ENCODE peak calls at places on chromosomes 12 and 14, in ten cellular contexts. One of them, this sample, is unnamed.

GRCh38 chr14:75182820-75183219 is 6.4 kb upstream of the TMED10 start:
- DNase-seq in SW 1271: no peak
- DNase-seq in activated CD8-positive, alpha-beta memory T cell treated with anti-CD3 and anti-CD28 coated beads for 1 hour: no peak
- DNase-seq in fibroblast of lung: peak
- DNase-seq in H54: no peak
- DNase-seq in HS-5: peak
- DNase-seq in bronchial epithelial cell: peak
- DNase-seq in lower lobe of right lung: no peak
- DNase-seq in lung microvascular endothelial cell: no peak
- DNase-seq in fibroblast of the conjunctiva: peak
- DNase-seq in this sample: no peak

GRCh38 chr14:60760648-60761364 is 26.2 kb downstream of the MNAT1 start:
- DNase-seq in lung microvascular endothelial cell: no peak
- DNase-seq in lower lobe of right lung: no peak
- DNase-seq in HS-5: no peak
- DNase-seq in fibroblast of the conjunctiva: no peak
- DNase-seq in bronchial epithelial cell: peak
- DNase-seq in SW 1271: no peak
- DNase-seq in H54: no peak
- DNase-seq in activated CD8-positive, alpha-beta memory T cell treated with anti-CD3 and anti-CD28 coated beads for 1 hour: no peak
- DNase-seq in fibroblast of lung: no peak
- DNase-seq in this sample: no peak

GRCh38 chr12:104686196-104686595 is 229.4 kb downstream of the CHST11 start:
- DNase-seq in bronchial epithelial cell: peak
- DNase-seq in H54: peak
- DNase-seq in lung microvascular endothelial cell: peak
- DNase-seq in HS-5: peak
- DNase-seq in lower lobe of right lung: no peak
- DNase-seq in fibroblast of lung: peak
- DNase-seq in activated CD8-positive, alpha-beta memory T cell treated with anti-CD3 and anti-CD28 coated beads for 1 hour: no peak
- DNase-seq in SW 1271: no peak
- DNase-seq in fibroblast of the conjunctiva: no peak
- DNase-seq in this sample: no peak

GRCh38 chr12:52969828-52970569 is 21.1 kb downstream of the KRT18 start:
- DNase-seq in fibroblast of lung: no peak
- DNase-seq in lower lobe of right lung: no peak
- DNase-seq in activated CD8-positive, alpha-beta memory T cell treated with anti-CD3 and anti-CD28 coated beads for 1 hour: no peak
- DNase-seq in H54: no peak
- DNase-seq in SW 1271: no peak
- DNase-seq in lung microvascular endothelial cell: no peak
- DNase-seq in fibroblast of the conjunctiva: no peak
- DNase-seq in bronchial epithelial cell: no peak
- DNase-seq in HS-5: no peak
- DNase-seq in this sample: no peak

GRCh38 chr14:50064993-50065392 is 51.4 kb downstream of the VCPKMT start:
- DNase-seq in lower lobe of right lung: no peak
- DNase-seq in SW 1271: no peak
- DNase-seq in activated CD8-positive, alpha-beta memory T cell treated with anti-CD3 and anti-CD28 coated beads for 1 hour: no peak
- DNase-seq in fibroblast of lung: peak
- DNase-seq in bronchial epithelial cell: peak
- DNase-seq in HS-5: no peak
- DNase-seq in fibroblast of the conjunctiva: no peak
- DNase-seq in H54: no peak
- DNase-seq in lung microvascular endothelial cell: no peak
- DNase-seq in this sample: no peak

GRCh38 chr12:90515199-90516175 is 439.5 kb downstream of the CCER1 start:
- DNase-seq in lung microvascular endothelial cell: no peak
- DNase-seq in bronchial epithelial cell: peak
- DNase-seq in lower lobe of right lung: no peak
- DNase-seq in HS-5: peak
- DNase-seq in fibroblast of lung: peak
- DNase-seq in SW 1271: no peak
- DNase-seq in H54: no peak
- DNase-seq in fibroblast of the conjunctiva: no peak
- DNase-seq in activated CD8-positive, alpha-beta memory T cell treated with anti-CD3 and anti-CD28 coated beads for 1 hour: no peak
- DNase-seq in this sample: no peak

GRCh38 chr12:99390707-99391106 is 256.8 kb upstream of the GARIN6 start:
- DNase-seq in fibroblast of the conjunctiva: no peak
- DNase-seq in lung microvascular endothelial cell: no peak
- DNase-seq in activated CD8-positive, alpha-beta memory T cell treated with anti-CD3 and anti-CD28 coated beads for 1 hour: no peak
- DNase-seq in HS-5: no peak
- DNase-seq in fibroblast of lung: no peak
- DNase-seq in bronchial epithelial cell: no peak
- DNase-seq in lower lobe of right lung: no peak
- DNase-seq in H54: peak
- DNase-seq in SW 1271: no peak
- DNase-seq in this sample: no peak

GRCh38 chr14:88863167-88863566 is 38.7 kb downstream of the TTC8 start:
- DNase-seq in HS-5: no peak
- DNase-seq in fibroblast of the conjunctiva: no peak
- DNase-seq in lower lobe of right lung: no peak
- DNase-seq in H54: no peak
- DNase-seq in fibroblast of lung: no peak
- DNase-seq in SW 1271: no peak
- DNase-seq in bronchial epithelial cell: no peak
- DNase-seq in lung microvascular endothelial cell: no peak
- DNase-seq in activated CD8-positive, alpha-beta memory T cell treated with anti-CD3 and anti-CD28 coated beads for 1 hour: no peak
- DNase-seq in this sample: no peak

GRCh38 chr12:6925543-6926279 is 2.0 kb upstream of the ATN1 start:
- DNase-seq in bronchial epithelial cell: peak
- DNase-seq in HS-5: peak
- DNase-seq in activated CD8-positive, alpha-beta memory T cell treated with anti-CD3 and anti-CD28 coated beads for 1 hour: no peak
- DNase-seq in SW 1271: peak
- DNase-seq in H54: peak
- DNase-seq in lung microvascular endothelial cell: no peak
- DNase-seq in fibroblast of the conjunctiva: peak
- DNase-seq in fibroblast of lung: peak
- DNase-seq in lower lobe of right lung: peak
- DNase-seq in this sample: peak

GRCh38 chr12:72297666-72298065 is 25.5 kb downstream of the TRHDE start:
- DNase-seq in SW 1271: no peak
- DNase-seq in bronchial epithelial cell: no peak
- DNase-seq in HS-5: no peak
- DNase-seq in H54: no peak
- DNase-seq in fibroblast of lung: no peak
- DNase-seq in fibroblast of the conjunctiva: no peak
- DNase-seq in activated CD8-positive, alpha-beta memory T cell treated with anti-CD3 and anti-CD28 coated beads for 1 hour: no peak
- DNase-seq in lung microvascular endothelial cell: no peak
- DNase-seq in lower lobe of right lung: no peak
- DNase-seq in this sample: no peak

GRCh38 chr12:51417826-51418225 is 6.8 kb upstream of the SLC4A8 start:
- DNase-seq in fibroblast of the conjunctiva: no peak
- DNase-seq in lower lobe of right lung: no peak
- DNase-seq in H54: no peak
- DNase-seq in fibroblast of lung: no peak
- DNase-seq in HS-5: no peak
- DNase-seq in lung microvascular endothelial cell: no peak
- DNase-seq in SW 1271: no peak
- DNase-seq in activated CD8-positive, alpha-beta memory T cell treated with anti-CD3 and anti-CD28 coated beads for 1 hour: no peak
- DNase-seq in bronchial epithelial cell: no peak
- DNase-seq in this sample: no peak

GRCh38 chr12:108839011-108839889 is 18.1 kb downstream of the SSH1 start:
- DNase-seq in HS-5: no peak
- DNase-seq in SW 1271: no peak
- DNase-seq in H54: no peak
- DNase-seq in lung microvascular endothelial cell: peak
- DNase-seq in fibroblast of the conjunctiva: no peak
- DNase-seq in activated CD8-positive, alpha-beta memory T cell treated with anti-CD3 and anti-CD28 coated beads for 1 hour: no peak
- DNase-seq in fibroblast of lung: peak
- DNase-seq in bronchial epithelial cell: no peak
- DNase-seq in lower lobe of right lung: peak
- DNase-seq in this sample: peak